ENCODE peak calls at places on chromosomes 4 and X, in nine cellular contexts. V, R, Y, L, J, Q, B, W and F are unnamed samples.

GRCh38 chr4:8188743-8189550 is 10.1 kb upstream of the SH3TC1 start:
- DNase-seq in V (no peak), R (peak; percentile 63), Y (peak; percentile 29), L (peak; percentile 48), J (peak; percentile 96), Q (no peak), B (no peak), W (no peak), F (no peak)

GRCh38 chr4:89682808-89683207 is 154.2 kb downstream of the SNCA start:
- DNase-seq in V (no peak), R (no peak), Y (no peak), L (no peak), J (no peak), Q (no peak), B (peak; percentile 0), W (no peak), F (no peak)

GRCh38 chr4:94516067-94516466 is 64.3 kb downstream of the PDLIM5 start:
- DNase-seq in V (no peak), R (no peak), Y (peak; percentile 71), L (peak; percentile 71), J (no peak), Q (no peak), B (no peak), W (peak; percentile 32), F (peak; percentile 57)

GRCh38 chrX:9379697-9380551 is 84.9 kb upstream of the TBL1X start:
- DNase-seq in V (peak; percentile 38), R (no peak), Y (peak; percentile 37), L (peak; percentile 16), J (no peak), Q (no peak), B (peak; percentile 55), W (no peak), F (peak; percentile 26)

GRCh38 chr4:921830-922331 is 10.2 kb downstream of the GAK start:
- DNase-seq in V (no peak), R (no peak), Y (no peak), L (no peak), J (no peak), Q (no peak), B (no peak), W (no peak), F (no peak)

GRCh38 chr4:133513891-133514290 is 364.8 kb downstream of the PCDH10 start:
- DNase-seq in V (no peak), R (no peak), Y (peak; percentile 26), L (peak; percentile 1), J (no peak), Q (no peak), B (no peak), W (no peak), F (peak; percentile 8)

GRCh38 chr4:95529941-95530340 is 18.8 kb downstream of the UNC5C start:
- DNase-seq in V (no peak), R (no peak), Y (no peak), L (no peak), J (no peak), Q (no peak), B (no peak), W (no peak), F (no peak)

GRCh38 chr4:145888393-145888792 is 50.2 kb downstream of the ZNF827 start:
- DNase-seq in V (no peak), R (no peak), Y (no peak), L (no peak), J (no peak), Q (no peak), B (no peak), W (no peak), F (no peak)

GRCh38 chrX:9465380-9466114 is 689 bp downstream of the TBL1X start:
- DNase-seq in V (peak; percentile 24), R (no peak), Y (no peak), L (no peak), J (no peak), Q (no peak), B (peak; percentile 6), W (no peak), F (peak; percentile 21)

GRCh38 chrX:120697053-120697452 is 67.2 kb upstream of the C1GALT1C1 start:
- DNase-seq in V (no peak), R (no peak), Y (no peak), L (no peak), J (no peak), Q (no peak), B (no peak), W (no peak), F (no peak)

GRCh38 chrX:48945517-48946348 is 11.7 kb downstream of the OTUD5 start:
- DNase-seq in V (peak; percentile 62), R (peak; percentile 24), Y (peak; percentile 62), L (peak; percentile 50), J (peak; percentile 21), Q (no peak), B (peak; percentile 3), W (peak; percentile 29), F (peak; percentile 60)

GRCh38 chrX:110795645-110796510 is at the start of gene CHRDL1:
- DNase-seq in V (peak; percentile 16), R (peak; percentile 70), Y (no peak), L (peak; percentile 1), J (peak; percentile 10), Q (no peak), B (peak; percentile 13), W (no peak), F (peak; percentile 68)

GRCh38 chr4:160450861-160451260 is 1348.0 kb downstream of the RAPGEF2 start:
- DNase-seq in V (no peak), R (no peak), Y (no peak), L (no peak), J (no peak), Q (no peak), B (no peak), W (no peak), F (no peak)

GRCh38 chr4:129999156-129999555 is 903.2 kb downstream of the C4orf33 start:
- DNase-seq in V (no peak), R (no peak), Y (no peak), L (no peak), J (no peak), Q (no peak), B (no peak), W (no peak), F (no peak)

GRCh38 chrX:28398352-28398751 is 188.9 kb upstream of the IL1RAPL1 start:
- DNase-seq in V (no peak), R (no peak), Y (no peak), L (no peak), J (no peak), Q (no peak), B (no peak), W (no peak), F (no peak)

GRCh38 chrX:826448-826847 is 195.9 kb downstream of the SHOX start:
- DNase-seq in V (no peak), R (no peak), Y (no peak), L (no peak), J (no peak), Q (no peak), B (no peak), W (no peak), F (no peak)

GRCh38 chrX:154987940-154988339 is 34.6 kb downstream of the F8 start:
- DNase-seq in V (no peak), R (no peak), Y (no peak), L (no peak), J (no peak), Q (no peak), B (no peak), W (no peak), F (no peak)

GRCh38 chrX:41090568-41091238 is 5.5 kb downstream of the USP9X start:
- DNase-seq in V (no peak), R (no peak), Y (no peak), L (no peak), J (no peak), Q (no peak), B (no peak), W (no peak), F (peak; percentile 16)

GRCh38 chr4:106986486-106986885 is 49.6 kb downstream of the DKK2 start:
- DNase-seq in V (no peak), R (no peak), Y (no peak), L (peak; percentile 53), J (no peak), Q (peak; percentile 66), B (no peak), W (peak; percentile 82), F (no peak)

GRCh38 chr4:181147421-181147951 is 1095.7 kb upstream of the TENM3 start:
- DNase-seq in V (no peak), R (no peak), Y (no peak), L (no peak), J (peak; percentile 8), Q (no peak), B (no peak), W (no peak), F (no peak)

GRCh38 chr4:163556169-163556568 is 61.7 kb downstream of the TMA16 start:
- DNase-seq in V (no peak), R (peak; percentile 36), Y (no peak), L (peak; percentile 37), J (no peak), Q (no peak), B (peak; percentile 4), W (no peak), F (no peak)

GRCh38 chr4:659851-660250 is 14.2 kb downstream of the ATP5ME start:
- DNase-seq in V (no peak), R (no peak), Y (no peak), L (no peak), J (no peak), Q (no peak), B (no peak), W (no peak), F (no peak)

GRCh38 chr4:124745988-124746801 is 33.7 kb upstream of the ANKRD50 start:
- DNase-seq in V (no peak), R (no peak), Y (peak; percentile 71), L (peak; percentile 60), J (no peak), Q (no peak), B (no peak), W (no peak), F (no peak)

GRCh38 chr4:77586953-77587383 is 18.7 kb upstream of the CXCL13 start:
- DNase-seq in V (peak; percentile 33), R (no peak), Y (peak; percentile 49), L (no peak), J (peak; percentile 5), Q (no peak), B (no peak), W (no peak), F (peak; percentile 53)

GRCh38 chr4:25767877-25768475 is 94.8 kb downstream of the SEL1L3 start:
- DNase-seq in V (peak; percentile 27), R (peak; percentile 79), Y (peak; percentile 87), L (peak; percentile 77), J (peak; percentile 41), Q (peak; percentile 37), B (peak; percentile 25), W (peak; percentile 69), F (peak; percentile 85)